ENCODE peak calls at places on chromosomes 16 and 17, in five cellular contexts. P, Y, A, N and M are unnamed samples.

GRCh38 chr17:57016764-57017116 is 38.8 kb downstream of the SCPEP1 start:
- DNase-seq in P (no peak), Y (no peak), A (peak), N (peak), M (peak)

GRCh38 chr17:43531082-43531378 is 15.1 kb downstream of the ETV4 start:
- DNase-seq in P (no peak), Y (no peak), A (no peak), N (no peak), M (peak)

GRCh38 chr16:84950906-84951305 is 60.4 kb downstream of the ZDHHC7 start:
- DNase-seq in P (no peak), Y (no peak), A (no peak), N (no peak), M (no peak)

GRCh38 chr16:55543470-55543869 is 23.0 kb upstream of the CAPNS2 start:
- DNase-seq in P (no peak), Y (no peak), A (peak), N (peak), M (peak)

GRCh38 chr17:42342242-42343008 is 45.8 kb downstream of the STAT3 start:
- DNase-seq in P (no peak), Y (no peak), A (peak), N (peak), M (no peak)

GRCh38 chr17:81422776-81423697 is 27.8 kb downstream of the BAHCC1 start:
- DNase-seq in P (no peak), Y (no peak), A (peak), N (peak), M (peak)

GRCh38 chr17:81583589-81584337 is 31.6 kb upstream of the FAAP100 start:
- DNase-seq in P (no peak), Y (no peak), A (peak), N (peak), M (no peak)

GRCh38 chr17:15958484-15958854 is 13.5 kb downstream of the ADORA2B start:
- DNase-seq in P (no peak), Y (no peak), A (no peak), N (no peak), M (no peak)

GRCh38 chr16:67544329-67544841 is 15.8 kb downstream of the RIPOR1 start:
- DNase-seq in P (no peak), Y (no peak), A (no peak), N (no peak), M (peak)

GRCh38 chr17:33052856-33053255 is 61.2 kb downstream of the SPACA3 start:
- DNase-seq in P (no peak), Y (no peak), A (no peak), N (no peak), M (no peak)

GRCh38 chr17:34820166-34820920 is 140.9 kb downstream of the CCT6B start:
- DNase-seq in P (no peak), Y (no peak), A (no peak), N (no peak), M (no peak)

GRCh38 chr16:1533443-1533951 is at the start of gene TMEM204:
- DNase-seq in P (no peak), Y (no peak), A (peak), N (peak), M (no peak)

GRCh38 chr17:48374650-48375230 is 55.3 kb downstream of the SKAP1 start:
- DNase-seq in P (no peak), Y (peak), A (peak), N (no peak), M (peak)

GRCh38 chr17:78322858-78323455 is 36.9 kb downstream of the SOCS3 start:
- DNase-seq in P (no peak), Y (no peak), A (no peak), N (no peak), M (no peak)

GRCh38 chr17:83004791-83005380 is 74.5 kb upstream of the METRNL start:
- DNase-seq in P (no peak), Y (no peak), A (no peak), N (no peak), M (no peak)

GRCh38 chr17:74077231-74077630 is 126.2 kb upstream of the RPL38 start:
- DNase-seq in P (no peak), Y (no peak), A (no peak), N (no peak), M (no peak)

GRCh38 chr16:66293207-66293735 is 73.2 kb upstream of the CDH5 start:
- DNase-seq in P (no peak), Y (no peak), A (no peak), N (no peak), M (no peak)

GRCh38 chr16:54026456-54026855 is 260.1 kb downstream of the IRX3 start:
- DNase-seq in P (no peak), Y (no peak), A (no peak), N (peak), M (no peak)

GRCh38 chr17:67347826-67348225 is 18.6 kb downstream of the PSMD12 start:
- DNase-seq in P (no peak), Y (no peak), A (no peak), N (no peak), M (no peak)

GRCh38 chr16:73000020-73000906 is 47.7 kb downstream of the ZFHX3 start:
- DNase-seq in P (no peak), Y (no peak), A (no peak), N (no peak), M (no peak)

GRCh38 chr17:80025140-80025539 is 10.5 kb downstream of the TBC1D16 start:
- DNase-seq in P (no peak), Y (no peak), A (peak), N (no peak), M (peak)

GRCh38 chr17:7047566-7047965 is 3.7 kb upstream of the SLC16A11 start:
- DNase-seq in P (no peak), Y (no peak), A (no peak), N (no peak), M (no peak)

GRCh38 chr17:80347948-80348351 is 67.0 kb upstream of the ENDOV start:
- DNase-seq in P (no peak), Y (no peak), A (no peak), N (no peak), M (no peak)

GRCh38 chr16:66295191-66295590 is 71.3 kb upstream of the CDH5 start:
- DNase-seq in P (no peak), Y (no peak), A (no peak), N (no peak), M (peak)

GRCh38 chr17:21042434-21043295 is at the start of gene USP22:
- DNase-seq in P (peak), Y (peak), A (no peak), N (no peak), M (peak)

GRCh38 chr16:35173295-35173694 is 1713.9 kb downstream of the TP53TG3F start:
- DNase-seq in P (no peak), Y (no peak), A (no peak), N (no peak), M (no peak)

GRCh38 chr16:49608095-49608494 is 234.5 kb downstream of the C16orf78 start:
- DNase-seq in P (no peak), Y (peak), A (no peak), N (no peak), M (no peak)

GRCh38 chr16:81562174-81562849 is 117.7 kb downstream of the CMIP start:
- DNase-seq in P (no peak), Y (no peak), A (no peak), N (no peak), M (no peak)

GRCh38 chr16:81558077-81558443 is 113.5 kb downstream of the CMIP start:
- DNase-seq in P (no peak), Y (no peak), A (no peak), N (no peak), M (no peak)

GRCh38 chr16:81558444-81559175 is 114.0 kb downstream of the CMIP start:
- DNase-seq in P (no peak), Y (no peak), A (no peak), N (no peak), M (no peak)

GRCh38 chr16:81562926-81563325 is 118.3 kb downstream of the CMIP start:
- DNase-seq in P (no peak), Y (no peak), A (no peak), N (no peak), M (no peak)

GRCh38 chr16:81560979-81561657 is 116.5 kb downstream of the CMIP start:
- DNase-seq in P (no peak), Y (no peak), A (peak), N (peak), M (no peak)
- H3K14ac ChIP-seq in P (no peak), Y (no peak), A (no peak), N (no peak), M (no peak)

GRCh38 chr16:88337538-88337937 is 45.2 kb upstream of the ZNF469 start:
- DNase-seq in P (no peak), Y (no peak), A (no peak), N (no peak), M (no peak)
- H3K4me3 ChIP-seq in P (no peak), Y (no peak), A (no peak), N (no peak), M (no peak)

DNA sequence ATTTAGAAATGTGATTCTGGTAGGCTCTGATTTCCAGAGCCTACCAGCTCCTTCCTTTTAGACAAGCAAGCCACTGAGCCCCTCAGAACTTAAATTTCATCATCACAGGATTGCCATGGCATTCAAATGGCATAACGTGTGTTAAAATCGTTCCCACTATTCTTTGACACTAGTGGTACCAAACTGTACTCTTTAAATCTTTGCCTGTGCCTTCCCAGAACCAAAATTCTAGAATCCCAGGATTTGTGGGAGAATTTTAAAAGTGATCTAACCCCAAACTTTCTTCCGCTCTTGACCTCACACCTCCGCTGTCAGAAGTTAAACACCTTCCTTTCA is 287 bp upstream of the INTS2 start:
- DNase-seq in P (no peak), Y (no peak), A (no peak), N (no peak), M (no peak)
- H3K9ac ChIP-seq in P (no peak), Y (no peak), A (peak), N (peak), M (no peak)

GRCh38 chr16:88482630-88483391 is 29.7 kb downstream of the ZFPM1 start:
- DNase-seq in P (peak), Y (no peak), A (no peak), N (no peak), M (no peak)
- H3K14ac ChIP-seq in P (peak), Y (no peak), A (no peak), N (no peak), M (no peak)